ENCODE peak calls at places on chromosome 16, in four cellular contexts. E is activated CD8-positive, alpha-beta memory T cell treated with anti-CD3 and anti-CD28 coated beads, Interleukin-2, amount 10 ng/mL, durations not matched to agents 7 days and 5 days; V is prostate gland; A is SK-N-SH. I is an unnamed sample.

GRCh38 chr16:88523381-88524159 is 46.6 kb upstream of the ZC3H18 start:
- DNase-seq in E (no peak), V (no peak), A (no peak), I (no peak)

GRCh38 chr16:58148526-58148925 is 19.3 kb upstream of the CFAP20 start:
- DNase-seq in E (no peak), V (no peak), A (no peak), I (no peak)

GRCh38 chr16:74460542-74460941 is 39.3 kb upstream of the CLEC18B start:
- DNase-seq in E (no peak), V (no peak), A (no peak), I (no peak)

GRCh38 chr16:64346080-64346479 is 775.8 kb downstream of the CDH11 start:
- DNase-seq in E (no peak), V (no peak), A (no peak), I (no peak)

GRCh38 chr16:48576927-48577326 is 33.1 kb downstream of the N4BP1 start:
- DNase-seq in E (no peak), V (no peak), A (no peak), I (no peak)

GRCh38 chr16:58638148-58639036 is 8.8 kb upstream of the CNOT1 start:
- DNase-seq in E (no peak), V (no peak), A (no peak), I (no peak)

GRCh38 chr16:73285336-73285735 is 237.4 kb upstream of the ZFHX3 start:
- DNase-seq in E (no peak), V (no peak), A (no peak), I (no peak)

GRCh38 chr16:67909056-67909742 is 16.1 kb downstream of the PSKH1 start:
- DNase-seq in E (no peak), V (no peak), A (no peak), I (no peak)

GRCh38 chr16:48432136-48432535 is 46.9 kb upstream of the SIAH1 start:
- DNase-seq in E (no peak), V (no peak), A (no peak), I (peak)

GRCh38 chr16:48001306-48001885 is 154.4 kb downstream of the ABCC12 start:
- DNase-seq in E (no peak), V (no peak), A (no peak), I (no peak)

GRCh38 chr16:54174750-54175149 is 111.8 kb downstream of the IRX3 start:
- DNase-seq in E (no peak), V (no peak), A (no peak), I (no peak)

GRCh38 chr16:87551487-87551886 is 50.8 kb upstream of the JPH3 start:
- DNase-seq in E (no peak), V (no peak), A (no peak), I (no peak)

GRCh38 chr16:27685802-27686201 is 135.9 kb downstream of the KATNIP start:
- DNase-seq in E (no peak), V (no peak), A (no peak), I (no peak)

GRCh38 chr16:65142276-65142675 is 20.4 kb upstream of the CDH11 start:
- DNase-seq in E (no peak), V (no peak), A (no peak), I (no peak)

GRCh38 chr16:85110105-85110504 is 2.2 kb downstream of the CIBAR2 start:
- DNase-seq in E (no peak), V (no peak), A (no peak), I (no peak)

GRCh38 chr16:50498756-50499155 is 49.4 kb upstream of the NKD1 start:
- DNase-seq in E (no peak), V (no peak), A (no peak), I (no peak)

GRCh38 chr16:70520612-70521297 is 2.6 kb downstream of the COG4 start:
- DNase-seq in E (peak), V (no peak), A (no peak), I (no peak)